ENCODE peak calls at places on chromosomes 1 and 21, in six cellular contexts. One of them, this sample, is unnamed.

GRCh38 chr1:113858418-113858817 is 13.1 kb downstream of the PTPN22 start:
- DNase-seq in central memory CD4-positive, alpha-beta T cell: no peak
- DNase-seq in mesendoderm: no peak
- DNase-seq in anterior cingulate cortex: no peak
- DNase-seq in stimulated activated CD4-positive, alpha-beta T cell treated with anti-CD3 and anti-CD28 coated beads, Interleukin-4, amount 100 ng/mL, for 1 hour: no peak
- DNase-seq in Peyer's patch: no peak
- DNase-seq in this sample: no peak

GRCh38 chr1:12091191-12091590 is 28.1 kb downstream of the TNFRSF8 start:
- DNase-seq in central memory CD4-positive, alpha-beta T cell: no peak
- DNase-seq in mesendoderm: no peak
- DNase-seq in stimulated activated CD4-positive, alpha-beta T cell treated with anti-CD3 and anti-CD28 coated beads, Interleukin-4, amount 100 ng/mL, for 1 hour: no peak
- DNase-seq in Peyer's patch: no peak
- DNase-seq in anterior cingulate cortex: no peak
- DNase-seq in this sample: no peak

GRCh38 chr1:53822931-53823330 is 15.2 kb downstream of the NDC1 start:
- DNase-seq in anterior cingulate cortex: no peak
- DNase-seq in stimulated activated CD4-positive, alpha-beta T cell treated with anti-CD3 and anti-CD28 coated beads, Interleukin-4, amount 100 ng/mL, for 1 hour: no peak
- DNase-seq in central memory CD4-positive, alpha-beta T cell: no peak
- DNase-seq in mesendoderm: no peak
- DNase-seq in Peyer's patch: no peak
- DNase-seq in this sample: no peak

GRCh38 chr21:35265170-35265877 is 216.2 kb upstream of the RUNX1 start:
- DNase-seq in anterior cingulate cortex: no peak
- DNase-seq in stimulated activated CD4-positive, alpha-beta T cell treated with anti-CD3 and anti-CD28 coated beads, Interleukin-4, amount 100 ng/mL, for 1 hour: no peak
- DNase-seq in central memory CD4-positive, alpha-beta T cell: no peak
- DNase-seq in Peyer's patch: no peak
- DNase-seq in mesendoderm: no peak
- DNase-seq in this sample: no peak

GRCh38 chr1:67464058-67464457 is 33.9 kb upstream of the SERBP1 start:
- DNase-seq in stimulated activated CD4-positive, alpha-beta T cell treated with anti-CD3 and anti-CD28 coated beads, Interleukin-4, amount 100 ng/mL, for 1 hour: no peak
- DNase-seq in mesendoderm: no peak
- DNase-seq in anterior cingulate cortex: no peak
- DNase-seq in Peyer's patch: no peak
- DNase-seq in central memory CD4-positive, alpha-beta T cell: no peak
- DNase-seq in this sample: no peak

GRCh38 chr1:198595765-198596164 is 43.1 kb upstream of the PTPRC start:
- DNase-seq in central memory CD4-positive, alpha-beta T cell: no peak
- DNase-seq in anterior cingulate cortex: no peak
- DNase-seq in mesendoderm: no peak
- DNase-seq in stimulated activated CD4-positive, alpha-beta T cell treated with anti-CD3 and anti-CD28 coated beads, Interleukin-4, amount 100 ng/mL, for 1 hour: no peak
- DNase-seq in Peyer's patch: no peak
- DNase-seq in this sample: no peak

GRCh38 chr1:160217466-160218165 is 12.4 kb downstream of the PEA15 start:
- DNase-seq in stimulated activated CD4-positive, alpha-beta T cell treated with anti-CD3 and anti-CD28 coated beads, Interleukin-4, amount 100 ng/mL, for 1 hour: no peak
- DNase-seq in central memory CD4-positive, alpha-beta T cell: no peak
- DNase-seq in anterior cingulate cortex: no peak
- DNase-seq in mesendoderm: no peak
- DNase-seq in Peyer's patch: peak; percentile 59
- DNase-seq in this sample: no peak

GRCh38 chr1:16068356-16069270 is 4.8 kb downstream of the FAM131C start:
- DNase-seq in central memory CD4-positive, alpha-beta T cell: no peak
- DNase-seq in mesendoderm: no peak
- DNase-seq in stimulated activated CD4-positive, alpha-beta T cell treated with anti-CD3 and anti-CD28 coated beads, Interleukin-4, amount 100 ng/mL, for 1 hour: no peak
- DNase-seq in Peyer's patch: no peak
- DNase-seq in anterior cingulate cortex: peak; percentile 40
- DNase-seq in this sample: no peak

This sample was measured in stimulated activated naive CD4-positive, alpha-beta T cell treated with Interleukin-2 at 50 U/mL for 16 hours.